ENCODE peak calls at places on chromosomes 4 and X, in five cellular contexts. W is mesendoderm, Q is gastrocnemius medialis, G is RWPE2, V is neural progenitor cell. M is an unnamed sample.

GRCh38 chrX:31929366-31929765 is 857.5 kb upstream of the FTHL17 start:
- DNase-seq in G (no peak), W (no peak), V (no peak), Q (no peak), M (no peak)

GRCh38 chrX:129346574-129346973 is 176.7 kb downstream of the SMARCA1 start:
- DNase-seq in Q (no peak), W (no peak), G (no peak), V (no peak), M (no peak)

GRCh38 chr4:158801066-158801465 is 32.2 kb downstream of the FNIP2 start:
- DNase-seq in G (no peak), W (no peak), V (no peak), Q (no peak), M (no peak)

GRCh38 chr4:129804458-129804981 is 708.6 kb downstream of the C4orf33 start:
- DNase-seq in W (peak), G (no peak), V (peak), Q (no peak), M (no peak)

GRCh38 chr4:116413222-116413621 is 672.2 kb downstream of the TRAM1L1 start:
- DNase-seq in V (no peak), G (no peak), Q (no peak), W (no peak), M (no peak)

GRCh38 chr4:81137446-81137845 is 77.6 kb downstream of the PRKG2 start:
- DNase-seq in W (no peak), Q (no peak), V (no peak), G (no peak), M (no peak)

GRCh38 chr4:30879841-30880240 is 159.7 kb downstream of the PCDH7 start:
- DNase-seq in G (no peak), V (no peak), Q (no peak), W (no peak), M (no peak)

GRCh38 chr4:65249111-65249510 is 421.2 kb downstream of the EPHA5 start:
- DNase-seq in Q (no peak), V (no peak), W (peak), G (no peak), M (no peak)

GRCh38 chrX:120262781-120263719 is 12.4 kb downstream of the ZBTB33 start:
- DNase-seq in W (peak), G (no peak), V (no peak), Q (no peak), M (no peak)

GRCh38 chrX:32048285-32048684 is 976.4 kb upstream of the FTHL17 start:
- DNase-seq in W (no peak), G (no peak), Q (no peak), V (no peak), M (no peak)

GRCh38 chr4:30460818-30461217 is 259.4 kb upstream of the PCDH7 start:
- DNase-seq in Q (no peak), G (no peak), W (peak), V (no peak), M (no peak)

GRCh38 chrX:71253253-71254091 is 468 bp downstream of the ZMYM3 start:
- DNase-seq in W (peak), Q (peak), V (peak), G (no peak), M (no peak)

GRCh38 chr4:54061873-54062272 is 2.5 kb downstream of the CHIC2 start:
- DNase-seq in Q (no peak), G (no peak), V (no peak), W (no peak), M (no peak)

GRCh38 chr4:74499986-74500781 is 55.2 kb downstream of the AREG start:
- DNase-seq in W (no peak), Q (no peak), G (no peak), V (no peak), M (no peak)

GRCh38 chr4:70931359-70931758 is 29.2 kb downstream of the MOB1B start:
- DNase-seq in W (no peak), G (no peak), Q (no peak), V (no peak), M (no peak)

GRCh38 chr4:152949930-152950329 is 13.8 kb downstream of the FHDC1 start:
- DNase-seq in W (peak), Q (peak), G (no peak), V (peak), M (no peak)

GRCh38 chr4:30718021-30718888 is 1.9 kb upstream of the PCDH7 start:
- DNase-seq in V (peak), W (peak), Q (no peak), G (peak), M (no peak)

GRCh38 chr4:40190465-40190864 is 6.4 kb upstream of the RHOH start:
- DNase-seq in Q (no peak), V (no peak), W (no peak), G (no peak), M (no peak)

GRCh38 chrX:17842769-17843525 is 18.2 kb downstream of the RAI2 start:
- DNase-seq in G (no peak), W (no peak), Q (no peak), V (no peak), M (no peak)

GRCh38 chrX:129540725-129541184 is 696 bp downstream of the OCRL start:
- DNase-seq in V (no peak), Q (peak), G (no peak), W (peak), M (no peak)

GRCh38 chr4:138030375-138030774 is 211.8 kb downstream of the SLC7A11 start:
- DNase-seq in G (no peak), V (no peak), Q (no peak), W (no peak), M (no peak)

GRCh38 chr4:2413821-2414610 is 4.4 kb downstream of the ZFYVE28 start:
- DNase-seq in G (no peak), W (peak), V (peak), Q (no peak), M (no peak)

GRCh38 chr4:82733636-82734035 is 65.0 kb downstream of the SCD5 start:
- DNase-seq in W (no peak), G (no peak), Q (no peak), V (no peak), M (no peak)

GRCh38 chr4:174358823-174359222 is 75.1 kb downstream of the CEP44 start:
- DNase-seq in G (no peak), W (no peak), Q (no peak), V (no peak), M (no peak)

GRCh38 chr4:71713611-71714203 is 70.2 kb downstream of the GC start:
- DNase-seq in Q (no peak), V (peak), W (peak), G (no peak), M (no peak)

GRCh38 chr4:94339779-94340178 is 2.9 kb downstream of the HPGDS start:
- DNase-seq in V (no peak), Q (no peak), W (no peak), G (no peak), M (no peak)

GRCh38 chr4:8185280-8185679 is 13.8 kb upstream of the SH3TC1 start:
- DNase-seq in V (no peak), G (peak), W (no peak), Q (no peak), M (no peak)

GRCh38 chr4:88613417-88613875 is 21.2 kb downstream of the HERC3 start:
- DNase-seq in W (no peak), G (no peak), V (no peak), Q (peak), M (no peak)

GRCh38 chrX:31245714-31246113 is 173.9 kb upstream of the FTHL17 start:
- DNase-seq in G (no peak), Q (no peak), W (no peak), V (no peak), M (no peak)

GRCh38 chr4:131584587-131584986 is 1564.5 kb upstream of the PCDH10 start:
- DNase-seq in G (peak), W (no peak), V (no peak), Q (no peak), M (no peak)

GRCh38 chr4:15695240-15695699 is 7.6 kb upstream of the BST1 start:
- DNase-seq in W (peak), V (peak), Q (no peak), G (no peak), M (no peak)

GRCh38 chrX:39443240-39443639 is 642.0 kb downstream of the MID1IP1 start:
- DNase-seq in Q (no peak), G (no peak), W (no peak), V (no peak), M (no peak)
- H3K27ac ChIP-seq in Q (no peak), G (no peak), W (no peak), V (no peak), M (no peak)

DNA sequence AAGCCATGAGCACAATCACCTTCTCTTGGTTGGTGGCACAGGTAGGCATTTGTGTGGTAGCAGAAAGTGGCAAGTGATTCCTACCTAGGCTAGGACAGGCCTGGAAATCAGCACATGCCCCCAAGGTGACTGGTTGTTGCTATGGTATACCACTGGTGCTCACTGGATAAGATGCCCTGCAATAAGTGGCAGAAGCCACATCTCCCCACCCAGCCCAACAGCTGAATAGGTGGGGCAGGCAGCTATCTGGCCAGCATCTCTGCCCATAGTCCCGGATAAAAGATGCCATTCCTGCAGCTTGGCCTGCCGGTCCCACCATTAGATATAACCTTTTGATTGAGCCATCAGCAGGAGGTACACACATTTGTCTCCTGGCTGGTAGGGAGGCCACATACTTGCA is 21.1 kb downstream of the AMER1 start:
- DNase-seq in G (no peak), V (no peak), W (no peak), Q (no peak), M (no peak)
- H3K27ac ChIP-seq in G (no peak), V (no peak), W (no peak), Q (no peak), M (no peak)

GRCh38 chrX:2699959-2700358 is 8.9 kb downstream of the CD99 start:
- DNase-seq in Q (no peak), V (no peak), W (no peak), G (no peak), M (no peak)
- H3K27ac ChIP-seq in Q (no peak), V (no peak), W (no peak), G (no peak), M (no peak)

GRCh38 chr4:47270226-47270888 is 193.1 kb downstream of the COMMD8 start:
- DNase-seq in Q (no peak), G (no peak), V (peak), W (no peak), M (no peak)
- H3K27ac ChIP-seq in Q (no peak), G (no peak), V (no peak), W (no peak), M (no peak)

DNA sequence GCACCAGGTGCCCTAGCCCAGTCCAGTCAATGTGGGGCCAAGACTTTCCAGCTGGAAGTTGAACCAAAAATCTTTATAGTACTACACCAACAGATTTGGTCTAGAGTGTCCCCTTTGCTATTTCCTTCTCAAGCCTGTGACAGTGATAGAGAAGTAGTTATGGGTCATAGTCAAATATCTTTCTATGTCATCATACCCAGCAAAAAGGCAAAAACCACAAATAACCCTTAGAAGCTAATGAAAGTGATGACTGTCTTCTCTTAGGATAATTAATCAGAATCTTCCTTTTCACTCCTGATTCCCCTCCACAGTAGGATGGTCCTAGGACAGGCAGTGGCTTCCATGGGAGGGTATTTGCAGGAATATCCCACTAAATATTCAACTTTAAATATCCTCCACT is 154.7 kb downstream of the STK32B start:
- DNase-seq in W (no peak), Q (no peak), V (no peak), G (no peak), M (no peak)
- H3K27ac ChIP-seq in W (no peak), Q (no peak), V (no peak), G (no peak), M (no peak)

DNA sequence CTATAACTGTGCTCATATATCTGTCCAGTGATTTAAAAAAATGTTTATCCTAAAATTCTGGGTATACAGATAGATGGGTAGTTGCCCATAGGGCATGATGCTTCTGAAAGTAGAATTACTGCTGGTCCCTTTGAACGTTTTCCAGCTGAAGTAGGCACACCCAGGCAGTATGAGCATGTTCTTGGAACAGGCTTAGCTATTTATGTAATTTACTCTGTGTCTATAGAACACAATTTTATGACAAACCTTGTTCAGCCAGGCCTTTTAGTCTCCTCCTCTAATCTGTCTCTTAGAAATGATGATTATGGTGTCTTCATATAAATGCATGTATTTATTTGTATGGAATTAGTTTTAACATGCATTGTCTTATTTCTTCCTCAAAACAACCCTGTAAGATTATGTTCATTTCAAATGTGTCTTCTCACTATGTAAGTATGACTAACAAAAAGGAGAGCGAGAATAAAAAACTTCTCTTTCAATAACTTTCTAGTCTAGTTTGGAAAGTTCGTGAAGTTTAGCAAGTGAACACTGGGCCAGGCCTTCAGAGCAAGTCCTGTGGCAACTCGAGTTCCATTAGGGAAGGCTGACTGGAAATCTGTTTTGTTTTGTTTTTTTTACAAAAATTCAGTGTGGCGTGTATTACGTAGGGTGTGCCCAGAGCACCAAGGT is 142.0 kb downstream of the AFF1 start:
- DNase-seq in V (no peak), W (no peak), G (no peak), Q (no peak), M (no peak)
- H3K27ac ChIP-seq in V (no peak), W (no peak), G (no peak), Q (peak), M (peak)